ENCODE peak calls at places on chromosomes 5 and 9, in five cellular contexts. T is GM23248, A is K562, Z is neural progenitor cell, L is PC-3. Q is an unnamed sample.

GRCh38 chr9:74721696-74722660 is 165.7 kb downstream of the TRPM6 start:
- DNase-seq in T (no peak), A (no peak), Z (no peak), L (no peak), Q (no peak)

GRCh38 chr5:1731091-1731639 is 68.5 kb downstream of the MRPL36 start:
- DNase-seq in T (no peak), A (no peak), Z (no peak), L (no peak), Q (no peak)

GRCh38 chr5:135162661-135163265 is 128.7 kb upstream of the PITX1 start:
- DNase-seq in T (no peak), A (no peak), Z (no peak), L (no peak), Q (no peak)

GRCh38 chr9:110864011-110864410 is 174.3 kb downstream of the LPAR1 start:
- DNase-seq in T (no peak), A (no peak), Z (no peak), L (no peak), Q (no peak)

GRCh38 chr5:170633235-170634041 is 129.6 kb downstream of the KCNIP1 start:
- DNase-seq in T (peak; percentile 82), A (peak; percentile 70), Z (peak; percentile 75), L (peak; percentile 48), Q (peak; percentile 27)

GRCh38 chr9:88571417-88571816 is 36.4 kb downstream of the NXNL2 start:
- DNase-seq in T (peak; percentile 14), A (no peak), Z (no peak), L (no peak), Q (no peak)

GRCh38 chr9:2023042-2023441 is 7.9 kb downstream of the SMARCA2 start:
- DNase-seq in T (no peak), A (no peak), Z (peak; percentile 17), L (no peak), Q (no peak)

GRCh38 chr9:131227112-131228058 is 48.9 kb downstream of the FAM78A start:
- DNase-seq in T (no peak), A (no peak), Z (no peak), L (no peak), Q (no peak)

DNA sequence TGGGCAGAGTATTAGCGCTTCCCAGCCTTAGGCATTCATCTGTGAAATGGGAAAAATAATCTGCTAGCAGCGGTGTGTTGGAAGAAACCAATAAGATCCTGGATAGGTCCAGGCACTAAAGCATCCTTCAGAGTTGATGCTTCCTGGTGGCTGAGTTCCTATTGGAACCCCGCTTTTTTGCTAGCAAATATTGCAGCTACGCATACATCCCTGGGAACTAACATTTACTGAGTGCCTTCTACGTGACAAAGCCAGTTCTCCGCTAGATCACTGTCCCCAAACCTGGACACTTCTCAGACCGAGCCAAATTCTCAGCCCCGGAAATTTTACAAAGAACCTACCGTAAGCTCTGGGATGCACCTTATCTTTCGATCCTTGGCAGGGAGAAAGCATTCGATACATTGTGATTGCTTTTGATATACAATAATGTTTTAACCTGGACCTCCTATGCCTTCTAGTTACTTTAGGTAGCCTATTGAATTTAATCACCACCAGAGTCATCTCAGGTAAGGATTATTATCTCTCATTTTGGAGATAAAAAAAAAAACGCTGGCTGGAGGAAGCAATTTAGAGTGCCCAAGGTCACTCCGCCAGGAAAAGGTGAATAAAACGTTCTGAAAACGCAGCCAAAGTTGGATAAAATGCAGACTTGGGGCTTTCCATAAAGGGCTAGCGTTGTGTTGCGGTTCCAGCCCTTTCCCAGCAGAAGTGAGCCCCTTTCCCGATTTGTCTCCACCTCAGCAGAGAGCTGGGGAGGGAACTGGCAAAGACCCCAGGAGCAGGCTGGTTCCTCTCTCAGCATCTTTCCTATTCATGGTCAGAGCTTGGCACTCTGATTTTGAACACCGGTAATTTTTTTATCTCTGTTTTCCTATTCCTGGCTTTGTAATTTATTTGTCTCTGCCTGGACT is 2.6 kb upstream of the MSX2 start:
- DNase-seq in T (no peak), A (no peak), Z (no peak), L (no peak), Q (no peak)
- TF ChIP-seq EZH2 in T (peak; percentile 92), A (no peak), Z (peak; percentile 48), L (no peak), Q (no peak)

GRCh38 chr9:19137282-19137681 is 10.0 kb upstream of the PLIN2 start:
- DNase-seq in T (peak; percentile 71), A (no peak), Z (no peak), L (peak; percentile 50), Q (peak; percentile 60)
- H2AFZ ChIP-seq in T (peak overlapping the region; percentile 49), A (no peak overlapping the region), Z (no peak overlapping the region), L (no peak overlapping the region), Q (peak overlapping the region; percentile 17)

GRCh38 chr5:51376504-51376903 is 6.7 kb upstream of the ISL1 start:
- DNase-seq in T (no peak), A (no peak), Z (peak; percentile 76), L (no peak), Q (no peak)

GRCh38 chr5:51378061-51378409 is 5.2 kb upstream of the ISL1 start:
- DNase-seq in T (no peak), A (no peak), Z (no peak), L (no peak), Q (no peak)

GRCh38 chr5:51378778-51379652 is 4.2 kb upstream of the ISL1 start:
- DNase-seq in T (peak; percentile 18), A (no peak), Z (peak; percentile 66), L (peak; percentile 41), Q (no peak)

GRCh38 chr5:51378415-51378777 is 4.9 kb upstream of the ISL1 start:
- DNase-seq in T (no peak), A (no peak), Z (peak; percentile 58), L (no peak), Q (no peak)

GRCh38 chr5:51377151-51378060 is 5.8 kb upstream of the ISL1 start:
- DNase-seq in T (no peak), A (no peak), Z (peak; percentile 58), L (no peak), Q (no peak)
- TF ChIP-seq EZH2 in T (no peak), A (no peak), Z (peak; percentile 34), L (no peak), Q (no peak)

GRCh38 chr9:104875897-104876296 is 52.1 kb downstream of the ABCA1 start:
- DNase-seq in T (no peak), A (no peak), Z (no peak), L (no peak), Q (no peak)

GRCh38 chr9:104875320-104875719 is 52.6 kb downstream of the ABCA1 start:
- DNase-seq in T (no peak), A (no peak), Z (no peak), L (no peak), Q (no peak)

GRCh38 chr9:104879555-104880318 is 48.2 kb downstream of the ABCA1 start:
- DNase-seq in T (peak; percentile 88), A (no peak), Z (no peak), L (no peak), Q (no peak)

GRCh38 chr9:104872959-104873850 is 54.8 kb downstream of the ABCA1 start:
- DNase-seq in T (peak; percentile 95), A (no peak), Z (no peak), L (peak; percentile 88), Q (peak; percentile 97)

GRCh38 chr9:104876587-104876986 is 51.4 kb downstream of the ABCA1 start:
- DNase-seq in T (no peak), A (no peak), Z (no peak), L (no peak), Q (no peak)
- H2AFZ ChIP-seq in T (no peak overlapping the region), A (no peak overlapping the region), Z (no peak overlapping the region), L (no peak overlapping the region), Q (no peak overlapping the region)

GRCh38 chr9:34987160-34988040 is 2.1 kb upstream of the DNAJB5 start:
- DNase-seq in T (peak; percentile 61), A (no peak), Z (no peak), L (no peak), Q (no peak)
- TF ChIP-seq EZH2 in T (no peak), A (no peak), Z (no peak), L (no peak), Q (no peak)

Q was measured in mammary epithelial cell.